ENCODE peak calls at places on chromosomes 1 and 21, in ten cellular contexts. S, F, N, E, W, H, U, L, A and M are unnamed samples.

GRCh38 chr21:37531402-37532042 is 164.9 kb downstream of the DYRK1A start:
- DNase-seq in N (no peak), S (no peak), W (no peak), A (no peak), L (no peak), E (no peak), U (peak; percentile 9), H (no peak), F (peak; percentile 70), M (no peak)

GRCh38 chr1:220458936-220459335 is 69.0 kb upstream of the MARK1 start:
- DNase-seq in F (no peak), N (no peak), W (no peak), H (peak; percentile 16), S (no peak), E (no peak), L (no peak), U (no peak), A (no peak), M (no peak)

GRCh38 chr1:165414620-165415019 is 30.3 kb downstream of the RXRG start:
- DNase-seq in H (no peak), E (no peak), L (no peak), W (no peak), A (no peak), S (no peak), F (no peak), N (no peak), U (no peak), M (no peak)

GRCh38 chr1:190001187-190001586 is 476.5 kb downstream of the BRINP3 start:
- DNase-seq in S (no peak), E (no peak), F (no peak), L (no peak), W (no peak), A (no peak), H (no peak), N (no peak), U (no peak), M (no peak)

GRCh38 chr1:202274611-202275010 is 67.1 kb downstream of the UBE2T start:
- DNase-seq in F (no peak), W (no peak), N (peak; percentile 22), L (no peak), A (peak; percentile 47), E (no peak), S (peak; percentile 63), U (no peak), H (no peak), M (peak; percentile 70)

GRCh38 chr1:194568610-194569009 is 1382.2 kb upstream of the B3GALT2 start:
- DNase-seq in W (no peak), A (no peak), F (no peak), S (peak; percentile 2), H (no peak), L (no peak), N (no peak), E (no peak), U (peak; percentile 11), M (no peak)

GRCh38 chr1:12016182-12016581 is 3.1 kb upstream of the MIIP start:
- DNase-seq in F (no peak), U (no peak), A (no peak), S (no peak), E (no peak), L (no peak), N (no peak), W (no peak), H (no peak), M (no peak)

GRCh38 chr1:32981003-32981909 is 16.6 kb upstream of the RNF19B start:
- DNase-seq in S (peak; percentile 90), U (no peak), A (peak; percentile 90), E (no peak), F (peak; percentile 78), L (peak; percentile 71), W (peak; percentile 48), H (peak; percentile 64), N (no peak), M (no peak)

GRCh38 chr1:205916541-205916940 is 26.7 kb downstream of the SLC26A9 start:
- DNase-seq in U (no peak), S (no peak), N (no peak), W (no peak), L (no peak), A (no peak), E (no peak), H (no peak), F (no peak), M (no peak)

DNA sequence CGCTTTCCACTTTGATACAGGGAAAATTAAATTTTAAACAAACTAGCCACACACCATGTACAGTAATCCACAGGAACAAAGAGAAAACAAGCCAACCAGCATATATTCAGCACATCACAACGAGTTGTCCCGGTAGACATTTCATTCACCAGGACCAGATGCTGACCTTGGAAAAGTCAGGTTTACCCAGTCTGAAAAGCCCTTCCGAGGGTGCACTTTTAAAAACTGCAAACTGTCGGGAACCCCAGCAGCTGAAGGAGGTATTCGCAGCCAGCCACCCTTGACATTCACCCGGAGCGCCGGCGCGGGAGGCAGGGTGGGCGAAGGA is 1.2 kb downstream of the MCOLN3 start:
- DNase-seq in W (no peak), H (no peak), N (no peak), F (no peak), L (no peak), E (no peak), S (no peak), U (no peak), A (no peak), M (no peak)
- TF ChIP-seq CTCF in W (no peak), H (no peak), N (no peak), F (no peak), L (no peak), E (no peak), S (no peak), U (no peak), A (no peak), M (no peak)

GRCh38 chr1:10216148-10216749 is 5.9 kb downstream of the KIF1B start:
- DNase-seq in U (no peak), S (no peak), F (no peak), L (no peak), W (no peak), E (no peak), A (no peak), N (no peak), H (no peak), M (no peak)

GRCh38 chr1:10212476-10212875 is 2.1 kb downstream of the KIF1B start:
- DNase-seq in A (no peak), E (no peak), F (no peak), N (no peak), W (no peak), H (no peak), S (no peak), U (no peak), L (no peak), M (no peak)

GRCh38 chr1:10220200-10220599 is 9.8 kb downstream of the KIF1B start:
- DNase-seq in N (no peak), H (no peak), L (no peak), F (no peak), A (no peak), U (no peak), S (no peak), W (no peak), E (no peak), M (no peak)

GRCh38 chr1:10213186-10213585 is 2.8 kb downstream of the KIF1B start:
- DNase-seq in W (no peak), U (peak; percentile 75), A (no peak), N (no peak), S (no peak), E (no peak), L (no peak), H (no peak), F (no peak), M (no peak)

GRCh38 chr1:10217748-10218441 is 7.5 kb downstream of the KIF1B start:
- DNase-seq in U (no peak), L (no peak), S (no peak), A (no peak), H (no peak), F (no peak), N (no peak), E (no peak), W (no peak), M (no peak)
- H3K4me3 ChIP-seq in U (no peak overlapping the region), L (no peak overlapping the region), S (no peak overlapping the region), A (no peak overlapping the region), H (no peak overlapping the region), F (peak overlapping the region; percentile 3), N (no peak overlapping the region), E (no peak overlapping the region), W (no peak overlapping the region), M (no peak overlapping the region)

DNA sequence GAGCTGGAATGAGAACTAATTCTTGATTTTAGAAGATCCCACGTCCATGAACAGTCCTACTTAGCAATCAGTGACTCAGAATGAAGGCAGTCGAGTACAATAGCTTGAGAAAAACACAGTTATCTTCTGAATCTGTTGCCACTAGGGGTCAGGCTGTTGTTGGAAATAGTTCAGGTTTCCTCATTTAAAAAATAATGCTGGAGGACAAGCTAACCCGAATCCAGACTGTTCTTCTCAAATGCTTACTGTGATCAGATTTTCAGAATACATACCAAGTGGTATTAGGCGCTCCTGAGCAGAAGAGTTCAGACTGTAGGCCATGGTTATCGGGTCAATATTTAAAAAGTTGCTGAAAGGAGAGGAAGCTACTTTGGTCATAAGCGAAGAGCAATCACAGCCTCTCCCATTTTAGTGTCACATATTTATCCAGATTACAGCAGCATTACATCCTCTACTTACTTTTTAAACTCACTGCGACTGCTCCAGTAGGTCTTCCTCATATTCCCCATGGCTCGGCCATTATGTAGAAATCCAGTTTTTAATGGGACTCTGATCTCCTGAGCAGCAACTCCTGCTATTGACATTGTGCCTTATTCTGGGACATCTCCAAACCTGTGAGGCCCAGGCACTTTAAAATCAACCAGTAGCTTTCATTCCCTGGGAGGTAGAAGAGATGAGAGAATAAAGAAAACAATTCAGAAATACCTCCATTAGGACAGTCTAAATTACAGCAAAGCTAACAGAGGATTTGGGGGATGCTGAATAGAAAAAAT is 10.9 kb downstream of the ERRFI1 start:
- DNase-seq in F (no peak), U (peak; percentile 78), W (no peak), L (no peak), E (peak; percentile 62), S (peak; percentile 73), A (peak; percentile 64), H (peak; percentile 75), N (no peak), M (peak; percentile 23)
- TF ChIP-seq CTCF in F (peak; percentile 68), U (peak; percentile 82), W (peak; percentile 35), L (peak; percentile 60), E (peak; percentile 75), S (peak; percentile 48), A (peak; percentile 88), H (peak; percentile 64), N (peak; percentile 71), M (peak; percentile 73)

GRCh38 chr1:110877364-110877763 is 4.4 kb downstream of the CD53 start:
- DNase-seq in H (no peak), F (no peak), A (no peak), L (no peak), N (no peak), W (no peak), S (peak; percentile 3), E (no peak), U (no peak), M (no peak)

GRCh38 chr1:110873856-110874255 is 908 bp downstream of the CD53 start:
- DNase-seq in H (no peak), A (peak; percentile 49), E (no peak), S (peak; percentile 42), W (no peak), F (no peak), L (no peak), N (no peak), U (no peak), M (no peak)

GRCh38 chr1:110876748-110877341 is 3.9 kb downstream of the CD53 start:
- DNase-seq in S (no peak), L (no peak), W (no peak), H (no peak), A (no peak), U (no peak), E (no peak), F (no peak), N (no peak), M (no peak)

GRCh38 chr1:110874303-110875215 is 1.6 kb downstream of the CD53 start:
- DNase-seq in A (peak; percentile 28), L (no peak), U (no peak), F (no peak), E (no peak), H (no peak), W (no peak), N (no peak), S (peak; percentile 84), M (no peak)

GRCh38 chr1:110875216-110875731 is 2.3 kb downstream of the CD53 start:
- DNase-seq in U (no peak), L (peak; percentile 64), F (no peak), S (peak; percentile 79), E (no peak), N (no peak), A (peak; percentile 78), H (no peak), W (no peak), M (no peak)
- H3K4me3 ChIP-seq in U (no peak overlapping the region), L (peak overlapping the region; percentile 91), F (peak overlapping the region; percentile 50), S (peak overlapping the region; percentile 92), E (no peak overlapping the region), N (no peak overlapping the region), A (peak overlapping the region; percentile 82), H (no peak overlapping the region), W (no peak overlapping the region), M (no peak overlapping the region)